ENCODE peak calls at places on chromosomes 6 and 20, in eight cellular contexts. One of them, this sample, is unnamed.
A peak's percentile ranks its signal among the peaks of the same experiment; 100 is the strongest.

GRCh38 chr6:113276631-113277030 is 580.5 kb upstream of the MARCKS start:
- DNase-seq in activated naive CD4-positive, alpha-beta T cell treated with anti-CD3 and anti-CD28 coated beads for 36 hours: no peak
- DNase-seq in SW480: no peak
- DNase-seq in Daoy: no peak
- DNase-seq in stimulated activated CD4-positive, alpha-beta T cell treated with anti-CD3 and anti-CD28 coated beads, Interleukin-2, amount 100 ng/mL, for 48 hours: no peak
- DNase-seq in epithelial cell of esophagus: no peak
- DNase-seq in GM23248: no peak
- DNase-seq in GM12891: no peak
- DNase-seq in this sample: no peak

GRCh38 chr6:151349651-151350270 is 41.6 kb downstream of the ZBTB2 start:
- DNase-seq in GM23248: no peak
- DNase-seq in SW480: no peak
- DNase-seq in stimulated activated CD4-positive, alpha-beta T cell treated with anti-CD3 and anti-CD28 coated beads, Interleukin-2, amount 100 ng/mL, for 48 hours: no peak
- DNase-seq in GM12891: no peak
- DNase-seq in activated naive CD4-positive, alpha-beta T cell treated with anti-CD3 and anti-CD28 coated beads for 36 hours: no peak
- DNase-seq in Daoy: no peak
- DNase-seq in epithelial cell of esophagus: no peak
- DNase-seq in this sample: no peak

GRCh38 chr6:40899684-40900155 is 139.3 kb downstream of the UNC5CL start:
- DNase-seq in GM12891: no peak
- DNase-seq in stimulated activated CD4-positive, alpha-beta T cell treated with anti-CD3 and anti-CD28 coated beads, Interleukin-2, amount 100 ng/mL, for 48 hours: no peak
- DNase-seq in GM23248: no peak
- DNase-seq in SW480: no peak
- DNase-seq in activated naive CD4-positive, alpha-beta T cell treated with anti-CD3 and anti-CD28 coated beads for 36 hours: no peak
- DNase-seq in epithelial cell of esophagus: no peak
- DNase-seq in Daoy: no peak
- DNase-seq in this sample: no peak

GRCh38 chr6:125750692-125751333 is 1.4 kb downstream of the HEY2 start:
- DNase-seq in SW480: no peak
- DNase-seq in Daoy: no peak
- DNase-seq in activated naive CD4-positive, alpha-beta T cell treated with anti-CD3 and anti-CD28 coated beads for 36 hours: no peak
- DNase-seq in stimulated activated CD4-positive, alpha-beta T cell treated with anti-CD3 and anti-CD28 coated beads, Interleukin-2, amount 100 ng/mL, for 48 hours: no peak
- DNase-seq in epithelial cell of esophagus: no peak
- DNase-seq in GM23248: no peak
- DNase-seq in GM12891: no peak
- DNase-seq in this sample: no peak

GRCh38 chr20:25453035-25453810 is 45.8 kb downstream of the GINS1 start:
- DNase-seq in epithelial cell of esophagus: peak; percentile 74
- DNase-seq in Daoy: peak; percentile 26
- DNase-seq in SW480: no peak
- DNase-seq in stimulated activated CD4-positive, alpha-beta T cell treated with anti-CD3 and anti-CD28 coated beads, Interleukin-2, amount 100 ng/mL, for 48 hours: no peak
- DNase-seq in GM23248: peak; percentile 3
- DNase-seq in activated naive CD4-positive, alpha-beta T cell treated with anti-CD3 and anti-CD28 coated beads for 36 hours: no peak
- DNase-seq in GM12891: no peak
- DNase-seq in this sample: no peak

GRCh38 chr6:45504947-45505346 is 127.2 kb upstream of the SUPT3H start:
- DNase-seq in stimulated activated CD4-positive, alpha-beta T cell treated with anti-CD3 and anti-CD28 coated beads, Interleukin-2, amount 100 ng/mL, for 48 hours: no peak
- DNase-seq in GM23248: peak; percentile 74
- DNase-seq in activated naive CD4-positive, alpha-beta T cell treated with anti-CD3 and anti-CD28 coated beads for 36 hours: no peak
- DNase-seq in GM12891: no peak
- DNase-seq in Daoy: peak; percentile 89
- DNase-seq in SW480: peak; percentile 59
- DNase-seq in epithelial cell of esophagus: peak; percentile 85
- DNase-seq in this sample: no peak

GRCh38 chr20:12395404-12396159 is 477.9 kb downstream of the BTBD3 start:
- DNase-seq in epithelial cell of esophagus: no peak
- DNase-seq in GM23248: no peak
- DNase-seq in activated naive CD4-positive, alpha-beta T cell treated with anti-CD3 and anti-CD28 coated beads for 36 hours: no peak
- DNase-seq in SW480: no peak
- DNase-seq in stimulated activated CD4-positive, alpha-beta T cell treated with anti-CD3 and anti-CD28 coated beads, Interleukin-2, amount 100 ng/mL, for 48 hours: no peak
- DNase-seq in Daoy: peak; percentile 65
- DNase-seq in GM12891: no peak
- DNase-seq in this sample: no peak

GRCh38 chr6:96990989-96991388 is 66.5 kb downstream of the KLHL32 start:
- DNase-seq in GM12891: no peak
- DNase-seq in Daoy: no peak
- DNase-seq in stimulated activated CD4-positive, alpha-beta T cell treated with anti-CD3 and anti-CD28 coated beads, Interleukin-2, amount 100 ng/mL, for 48 hours: no peak
- DNase-seq in SW480: no peak
- DNase-seq in GM23248: no peak
- DNase-seq in epithelial cell of esophagus: no peak
- DNase-seq in activated naive CD4-positive, alpha-beta T cell treated with anti-CD3 and anti-CD28 coated beads for 36 hours: no peak
- DNase-seq in this sample: no peak

GRCh38 chr6:45987866-45988265 is 27.8 kb downstream of the CLIC5 start:
- DNase-seq in GM23248: no peak
- DNase-seq in SW480: peak; percentile 45
- DNase-seq in stimulated activated CD4-positive, alpha-beta T cell treated with anti-CD3 and anti-CD28 coated beads, Interleukin-2, amount 100 ng/mL, for 48 hours: no peak
- DNase-seq in GM12891: no peak
- DNase-seq in activated naive CD4-positive, alpha-beta T cell treated with anti-CD3 and anti-CD28 coated beads for 36 hours: no peak
- DNase-seq in Daoy: no peak
- DNase-seq in epithelial cell of esophagus: no peak
- DNase-seq in this sample: no peak

GRCh38 chr6:87702589-87702945 is 534 bp upstream of the AKIRIN2 start:
- DNase-seq in GM12891: no peak
- DNase-seq in epithelial cell of esophagus: peak; percentile 70
- DNase-seq in GM23248: peak; percentile 71
- DNase-seq in SW480: peak; percentile 86
- DNase-seq in stimulated activated CD4-positive, alpha-beta T cell treated with anti-CD3 and anti-CD28 coated beads, Interleukin-2, amount 100 ng/mL, for 48 hours: no peak
- DNase-seq in activated naive CD4-positive, alpha-beta T cell treated with anti-CD3 and anti-CD28 coated beads for 36 hours: no peak
- DNase-seq in Daoy: peak; percentile 42
- DNase-seq in this sample: no peak

GRCh38 chr20:25032478-25033183 is 25.3 kb downstream of the ACSS1 start:
- DNase-seq in GM12891: no peak
- DNase-seq in epithelial cell of esophagus: no peak
- DNase-seq in activated naive CD4-positive, alpha-beta T cell treated with anti-CD3 and anti-CD28 coated beads for 36 hours: no peak
- DNase-seq in SW480: peak; percentile 89
- DNase-seq in GM23248: no peak
- DNase-seq in Daoy: peak; percentile 29
- DNase-seq in stimulated activated CD4-positive, alpha-beta T cell treated with anti-CD3 and anti-CD28 coated beads, Interleukin-2, amount 100 ng/mL, for 48 hours: no peak
- DNase-seq in this sample: peak; percentile 45

GRCh38 chr20:47792021-47792618 is 6.8 kb upstream of the SULF2 start:
- DNase-seq in epithelial cell of esophagus: peak; percentile 93
- DNase-seq in GM12891: no peak
- DNase-seq in SW480: peak; percentile 90
- DNase-seq in GM23248: peak; percentile 95
- DNase-seq in stimulated activated CD4-positive, alpha-beta T cell treated with anti-CD3 and anti-CD28 coated beads, Interleukin-2, amount 100 ng/mL, for 48 hours: no peak
- DNase-seq in Daoy: peak; percentile 92
- DNase-seq in activated naive CD4-positive, alpha-beta T cell treated with anti-CD3 and anti-CD28 coated beads for 36 hours: no peak
- DNase-seq in this sample: peak; percentile 20

GRCh38 chr6:38182426-38182825 is 362.9 kb downstream of the ZFAND3 start:
- DNase-seq in activated naive CD4-positive, alpha-beta T cell treated with anti-CD3 and anti-CD28 coated beads for 36 hours: no peak
- DNase-seq in SW480: no peak
- DNase-seq in Daoy: no peak
- DNase-seq in GM23248: no peak
- DNase-seq in epithelial cell of esophagus: no peak
- DNase-seq in GM12891: no peak
- DNase-seq in stimulated activated CD4-positive, alpha-beta T cell treated with anti-CD3 and anti-CD28 coated beads, Interleukin-2, amount 100 ng/mL, for 48 hours: no peak
- DNase-seq in this sample: no peak

This sample was measured in lower lobe of right lung.